ENCODE peak calls at places on chromosomes 4 and X, in nine cellular contexts. S is germinal center, T is NCI-H1417, V is Right ventricle myocardium superior, N is GM03348, J is astrocyte, G is neural crest cell, U is fibroblast of the aortic adventitia, M is neural progenitor cell. F is an unnamed sample.

GRCh38 chr4:1731180-1731579 is 9.9 kb downstream of the TACC3 start:
- DNase-seq in J (peak; percentile 67), V (no peak), M (no peak), T (no peak), U (no peak), N (no peak), G (no peak), S (no peak), F (no peak)

GRCh38 chrX:150599226-150599625 is 30.8 kb downstream of the MTM1 start:
- DNase-seq in G (no peak), N (no peak), J (no peak), M (no peak), T (no peak), V (no peak), U (no peak), S (no peak), F (no peak)

GRCh38 chrX:136662104-136662503 is 14.1 kb downstream of the CD40LG start:
- DNase-seq in N (no peak), U (no peak), V (no peak), S (no peak), J (no peak), M (no peak), G (no peak), T (no peak), F (no peak)

GRCh38 chr4:2598661-2599654 is 62.5 kb downstream of the FAM193A start:
- DNase-seq in V (no peak), J (no peak), N (no peak), S (peak; percentile 72), M (no peak), G (no peak), T (no peak), U (no peak), F (peak; percentile 71)

GRCh38 chrX:30883141-30883540 is 5.9 kb downstream of the TAB3 start:
- DNase-seq in G (no peak), J (no peak), S (no peak), V (no peak), N (no peak), U (no peak), M (no peak), T (no peak), F (no peak)

GRCh38 chr4:7169134-7169533 is 23.2 kb upstream of the SORCS2 start:
- DNase-seq in G (no peak), J (no peak), V (no peak), M (no peak), T (no peak), N (no peak), S (no peak), U (no peak), F (no peak)

GRCh38 chr4:185412412-185412811 is 13.4 kb downstream of the UFSP2 start:
- DNase-seq in M (no peak), U (no peak), N (no peak), S (no peak), V (no peak), G (no peak), T (no peak), J (no peak), F (no peak)

GRCh38 chr4:17932041-17932440 is 89.5 kb downstream of the LCORL start:
- DNase-seq in T (no peak), N (no peak), V (no peak), G (no peak), J (no peak), U (no peak), S (no peak), M (no peak), F (no peak)

GRCh38 chr4:2906218-2906617 is 57.0 kb downstream of the NOP14 start:
- DNase-seq in V (no peak), M (no peak), G (no peak), J (no peak), N (no peak), T (no peak), U (no peak), S (no peak), F (no peak)

GRCh38 chr4:61204353-61204752 is 4.2 kb downstream of the ADGRL3 start:
- DNase-seq in U (no peak), J (peak; percentile 70), M (peak; percentile 74), S (no peak), V (no peak), G (no peak), N (no peak), T (peak; percentile 31), F (no peak)

GRCh38 chrX:124736553-124737240 is 390.3 kb downstream of the SH2D1A start:
- DNase-seq in G (no peak), T (peak; percentile 82), V (no peak), U (no peak), M (peak; percentile 60), J (no peak), S (no peak), N (no peak), F (no peak)

GRCh38 chrX:105515561-105515960 is 295.1 kb upstream of the TEX13A start:
- DNase-seq in N (no peak), T (no peak), U (no peak), V (no peak), M (no peak), J (peak; percentile 3), G (no peak), S (no peak), F (no peak)

F was measured in GM13977.